ENCODE peak calls at places on chromosomes 2 and 18, in six cellular contexts. Z, K, P, L, D and U are unnamed samples.

GRCh38 chr2:2810504-2810903 is 479.4 kb upstream of the MYT1L start:
- DNase-seq in Z (no peak), K (no peak), P (no peak), L (no peak), D (no peak), U (no peak)

GRCh38 chr2:45439788-45440773 is 171.0 kb downstream of the SRBD1 start:
- DNase-seq in Z (no peak), K (peak; percentile 94), P (no peak), L (no peak), D (no peak), U (no peak)

GRCh38 chr2:58976374-58977055 is 735.4 kb upstream of the FANCL start:
- DNase-seq in Z (no peak), K (no peak), P (no peak), L (no peak), D (no peak), U (no peak)

GRCh38 chr18:76388261-76388660 is 106.8 kb downstream of the ZNF516 start:
- DNase-seq in Z (peak; percentile 52), K (no peak), P (no peak), L (no peak), D (no peak), U (no peak)

GRCh38 chr2:152611458-152612231 is 105.6 kb downstream of the PRPF40A start:
- DNase-seq in Z (no peak), K (peak; percentile 71), P (peak; percentile 36), L (peak; percentile 51), D (no peak), U (no peak)

GRCh38 chr2:224838335-224838734 is 122.2 kb upstream of the CCDC195 start:
- DNase-seq in Z (no peak), K (no peak), P (no peak), L (no peak), D (no peak), U (no peak)

GRCh38 chr2:110869472-110870446 is 137.4 kb downstream of the ACOXL start:
- DNase-seq in Z (no peak), K (no peak), P (no peak), L (no peak), D (no peak), U (no peak)

GRCh38 chr2:181876614-181877063 is 14.9 kb upstream of the ITPRID2 start:
- DNase-seq in Z (no peak), K (no peak), P (no peak), L (no peak), D (no peak), U (no peak)

GRCh38 chr2:150466770-150467640 is 20.5 kb downstream of the RND3 start:
- DNase-seq in Z (no peak), K (no peak), P (no peak), L (no peak), D (no peak), U (no peak)

GRCh38 chr2:63888490-63889402 is 47.0 kb downstream of the UGP2 start:
- DNase-seq in Z (no peak), K (peak; percentile 59), P (peak; percentile 13), L (no peak), D (no peak), U (no peak)

GRCh38 chr2:189830510-189830909 is 46.3 kb downstream of the PMS1 start:
- DNase-seq in Z (no peak), K (no peak), P (no peak), L (no peak), D (no peak), U (no peak)

GRCh38 chr2:128585706-128586105 is 267.0 kb upstream of the HS6ST1 start:
- DNase-seq in Z (no peak), K (no peak), P (no peak), L (no peak), D (no peak), U (no peak)

GRCh38 chr18:35918564-35918963 is 53.9 kb upstream of the RMP24 start:
- DNase-seq in Z (no peak), K (no peak), P (no peak), L (no peak), D (no peak), U (no peak)

GRCh38 chr2:201228271-201228911 is 31.9 kb upstream of the CASP8 start:
- DNase-seq in Z (no peak), K (no peak), P (no peak), L (no peak), D (no peak), U (no peak)

GRCh38 chr2:58620127-58620526 is 379.0 kb upstream of the FANCL start:
- DNase-seq in Z (no peak), K (no peak), P (no peak), L (no peak), D (no peak), U (no peak)

GRCh38 chr2:238127165-238128060 is 11.1 kb upstream of the KLHL30 start:
- DNase-seq in Z (no peak), K (peak; percentile 42), P (no peak), L (no peak), D (peak; percentile 24), U (no peak)

GRCh38 chr2:237912271-237913192 is 53.1 kb downstream of the RAMP1 start:
- DNase-seq in Z (no peak), K (no peak), P (no peak), L (no peak), D (no peak), U (no peak)

DNA sequence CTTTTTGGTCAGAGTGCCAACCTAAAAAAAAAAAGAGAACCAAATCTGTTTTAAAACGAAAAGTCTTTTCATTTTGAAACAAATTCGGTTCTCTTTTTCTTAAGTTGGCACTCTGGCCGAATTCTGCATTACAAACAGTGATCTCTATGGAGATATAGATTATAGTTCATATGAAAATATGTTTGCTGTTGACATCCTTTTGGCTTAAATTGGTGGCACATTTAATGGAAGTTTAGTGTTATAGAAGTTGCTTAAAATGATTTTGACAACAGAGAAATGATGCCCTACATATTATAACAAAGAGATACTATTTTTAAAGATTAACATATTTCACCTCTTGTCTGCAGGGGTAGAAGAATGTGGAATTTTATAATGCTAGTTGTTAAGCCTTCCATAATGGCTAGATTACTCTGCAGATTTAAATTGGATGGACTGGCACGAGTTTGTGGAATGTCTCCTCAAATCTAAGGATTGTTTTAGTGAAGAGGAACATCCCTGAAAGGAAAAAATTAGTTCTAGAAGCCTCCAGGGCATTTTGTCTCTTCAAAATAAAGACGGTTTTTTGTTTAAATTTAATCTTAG is 222.9 kb upstream of the CDH2 start:
- DNase-seq in Z (no peak), K (no peak), P (no peak), L (no peak), D (no peak), U (no peak)
- H3K27ac ChIP-seq in Z (no peak overlapping the region), K (no peak overlapping the region), P (no peak overlapping the region), L (no peak overlapping the region), D (no peak overlapping the region), U (no peak overlapping the region)

DNA sequence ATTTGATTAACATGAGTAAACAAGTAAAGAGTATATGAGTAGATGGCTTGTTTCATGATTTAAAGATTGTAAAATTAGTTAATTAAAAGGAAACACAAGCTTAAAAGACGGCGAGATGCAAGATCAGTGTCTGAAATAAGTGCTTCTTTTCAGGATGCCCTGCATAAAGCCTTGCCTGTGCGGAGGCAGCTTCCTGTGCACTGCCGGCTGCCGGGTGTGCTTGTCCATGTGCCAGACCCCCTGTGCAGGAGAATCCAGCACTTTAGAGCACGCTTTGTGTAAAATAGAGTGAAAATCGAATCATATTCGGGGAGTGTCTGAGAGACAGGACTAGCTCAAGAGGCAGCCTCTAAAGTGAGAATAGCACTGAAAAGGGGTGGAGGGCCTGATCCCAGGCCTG is 154.7 kb downstream of the CHST9 start:
- DNase-seq in Z (no peak), K (no peak), P (no peak), L (no peak), D (no peak), U (no peak)
- H3K27ac ChIP-seq in Z (no peak overlapping the region), K (no peak overlapping the region), P (no peak overlapping the region), L (no peak overlapping the region), D (no peak overlapping the region), U (no peak overlapping the region)

DNA sequence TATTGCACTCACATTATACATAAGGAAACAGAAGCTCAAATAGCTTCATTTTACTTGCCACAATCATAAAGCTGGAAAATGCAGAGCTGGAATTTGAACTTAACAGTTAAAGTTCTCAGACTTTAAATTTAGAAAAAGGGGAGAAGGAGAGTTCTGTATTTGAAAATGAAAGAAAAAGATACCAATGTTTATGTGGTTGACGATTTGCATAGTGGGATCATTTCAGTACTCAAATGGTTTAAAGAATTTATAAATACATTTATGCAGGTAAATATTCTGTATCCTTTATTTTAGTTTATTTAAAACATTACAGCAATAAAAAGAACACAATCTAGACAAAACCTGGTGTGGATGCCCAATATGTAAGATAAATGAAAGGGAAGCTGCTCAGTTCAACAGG is 25.5 kb upstream of the STAT4 start:
- DNase-seq in Z (no peak), K (no peak), P (no peak), L (no peak), D (no peak), U (no peak)
- H3K27ac ChIP-seq in Z (no peak overlapping the region), K (no peak overlapping the region), P (no peak overlapping the region), L (no peak overlapping the region), D (no peak overlapping the region), U (no peak overlapping the region)

DNA sequence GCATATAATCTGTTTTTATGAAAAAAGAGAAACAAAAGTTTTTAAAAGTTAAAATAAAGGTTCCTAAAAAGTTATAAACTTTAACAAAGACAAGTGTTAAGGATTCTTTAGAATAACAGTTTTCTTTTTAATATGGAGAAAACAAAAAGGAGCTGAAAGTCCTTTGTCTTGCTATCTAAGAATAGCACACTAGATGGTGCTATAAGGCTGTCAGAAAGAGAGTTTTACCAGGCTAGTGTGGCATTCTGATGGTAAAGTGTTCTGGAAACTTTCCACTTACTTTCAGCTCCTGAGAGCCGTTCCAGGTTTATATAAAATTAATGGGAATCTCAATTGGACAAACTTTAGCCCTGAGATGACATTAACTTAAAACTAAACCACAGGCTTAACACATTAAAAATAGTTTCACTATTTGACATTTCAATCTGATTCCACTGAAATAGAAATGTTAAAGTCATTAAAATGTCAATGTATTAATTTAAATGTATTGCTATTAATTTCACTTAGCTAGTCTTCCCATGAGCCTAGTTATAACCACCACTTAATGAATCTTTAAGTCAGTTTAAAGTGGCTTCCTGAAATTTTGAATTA is 3.7 kb downstream of the FBXO48 start:
- DNase-seq in Z (no peak), K (peak; percentile 70), P (no peak), L (no peak), D (no peak), U (peak; percentile 11)
- H3K27ac ChIP-seq in Z (no peak overlapping the region), K (no peak overlapping the region), P (no peak overlapping the region), L (no peak overlapping the region), D (no peak overlapping the region), U (no peak overlapping the region)

GRCh38 chr2:239240480-239240881 is 160.3 kb downstream of the HDAC4 start:
- DNase-seq in Z (peak; percentile 80), K (no peak), P (no peak), L (no peak), D (no peak), U (peak; percentile 59)
- H3K27ac ChIP-seq in Z (peak overlapping the region; percentile 56), K (no peak overlapping the region), P (peak overlapping the region; percentile 84), L (no peak overlapping the region), D (no peak overlapping the region), U (peak overlapping the region; percentile 92)

GRCh38 chr18:29169599-29169998 is 992.7 kb upstream of the CDH2 start:
- DNase-seq in Z (no peak), K (no peak), P (no peak), L (no peak), D (no peak), U (no peak)

GRCh38 chr18:29163596-29163995 is 986.7 kb upstream of the CDH2 start:
- DNase-seq in Z (no peak), K (no peak), P (no peak), L (no peak), D (no peak), U (no peak)

GRCh38 chr18:29164020-29164706 is 987.2 kb upstream of the CDH2 start:
- DNase-seq in Z (no peak), K (no peak), P (no peak), L (no peak), D (no peak), U (no peak)

GRCh38 chr18:29161429-29161828 is 984.5 kb upstream of the CDH2 start:
- DNase-seq in Z (no peak), K (no peak), P (no peak), L (no peak), D (no peak), U (no peak)

GRCh38 chr18:29164993-29165599 is 988.2 kb upstream of the CDH2 start:
- DNase-seq in Z (no peak), K (no peak), P (no peak), L (no peak), D (no peak), U (no peak)
- H3K27ac ChIP-seq in Z (peak overlapping the region; percentile 40), K (no peak overlapping the region), P (no peak overlapping the region), L (peak overlapping the region; percentile 66), D (no peak overlapping the region), U (no peak overlapping the region)